ENCODE peak calls at places on chromosome 11, in four cellular contexts. B is stimulated activated CD4-positive, alpha-beta T cell treated with anti-CD3 and anti-CD28 coated beads, Interleukin-2, amount 100 ng/mL, for 48 hours; U is tibial artery; G is activated T-helper 9 cell treated with anti-CD3 and anti-CD28 coated beads, Interleukin-2, amount 50 U/mL, for 16 hours. N is an unnamed sample.

GRCh38 chr11:80586464-80586863 is 1145.6 kb upstream of the TENM4 start:
- DNase-seq in B (no peak), U (no peak), G (no peak), N (no peak)

GRCh38 chr11:67416416-67417335 is 1.2 kb downstream of the CARNS1 start:
- DNase-seq in U (peak; percentile 57), B (no peak), G (no peak), N (no peak)

GRCh38 chr11:77111946-77112345 is 9.3 kb downstream of the OMP start:
- DNase-seq in B (no peak), U (no peak), G (no peak), N (no peak)

GRCh38 chr11:77557553-77557952 is 32.2 kb upstream of the AQP11 start:
- DNase-seq in G (no peak), U (no peak), B (no peak), N (no peak)

GRCh38 chr11:45848654-45849081 is 1.4 kb downstream of the CRY2 start:
- DNase-seq in G (no peak), B (no peak), U (no peak), N (no peak)

GRCh38 chr11:1259076-1259461 is 36.2 kb downstream of the MUC5B start:
- DNase-seq in G (no peak), B (no peak), U (no peak), N (no peak)

GRCh38 chr11:134207538-134208239 is 16.1 kb downstream of the NCAPD3 start:
- DNase-seq in B (peak; percentile 54), U (no peak), G (peak; percentile 42), N (no peak)

GRCh38 chr11:65851083-65851579 is 6.8 kb downstream of the CFL1 start:
- DNase-seq in G (no peak), B (peak; percentile 45), U (no peak), N (no peak)

GRCh38 chr11:70746351-70746750 is 348.0 kb downstream of the CTTN start:
- DNase-seq in U (no peak), B (no peak), G (no peak), N (no peak)

GRCh38 chr11:83971063-83971462 is 684.9 kb upstream of the CCDC90B start:
- DNase-seq in G (no peak), U (no peak), B (no peak), N (no peak)

GRCh38 chr11:126336646-126337045 is 18.8 kb upstream of the ST3GAL4 start:
- DNase-seq in U (peak; percentile 13), B (no peak), G (no peak), N (no peak)

GRCh38 chr11:119267645-119268044 is 49.3 kb downstream of the MCAM start:
- DNase-seq in U (no peak), G (no peak), B (no peak), N (no peak)

GRCh38 chr11:65316979-65317786 is 2.5 kb downstream of the CDC42EP2 start:
- DNase-seq in G (no peak), B (no peak), U (peak; percentile 47), N (no peak)

GRCh38 chr11:31689559-31689958 is 121.6 kb downstream of the PAX6 start:
- DNase-seq in G (no peak), U (no peak), B (no peak), N (no peak)

GRCh38 chr11:83007909-83008580 is 63.7 kb downstream of the RAB30 start:
- DNase-seq in U (peak; percentile 46), B (no peak), G (no peak), N (no peak)

GRCh38 chr11:6655790-6656580 is at the start of gene DCHS1:
- DNase-seq in B (no peak), G (no peak), U (no peak), N (no peak)

GRCh38 chr11:104968856-104969776 is 742 bp upstream of the CASP4 start:
- DNase-seq in U (peak; percentile 33), G (no peak), B (no peak), N (no peak)

GRCh38 chr11:45150301-45150700 is 3.9 kb downstream of the PRDM11 start:
- DNase-seq in U (no peak), G (no peak), B (no peak), N (no peak)

GRCh38 chr11:17778956-17779860 is 44.6 kb downstream of the KCNC1 start:
- DNase-seq in G (no peak), B (no peak), U (no peak), N (no peak)